ENCODE peak calls at places on chromosome X, in four cellular contexts. N is psoas muscle, L is breast epithelium, O is fibroblast of lung. K is an unnamed sample.
A peak's percentile ranks its signal among the peaks of the same experiment; 100 is the strongest.

GRCh38 chrX:54494970-54495813 is 842 bp downstream of the FGD1 start:
- DNase-seq in N (peak; percentile 29), L (no peak), O (peak; percentile 35), K (peak; percentile 26)

GRCh38 chrX:65750674-65751469 is 83.4 kb downstream of the MSN start:
- DNase-seq in L (no peak), O (no peak), N (no peak), K (no peak)

GRCh38 chrX:46812445-46812844 is 24.4 kb upstream of the RP2 start:
- DNase-seq in L (no peak), O (no peak), N (no peak), K (no peak)

GRCh38 chrX:73214366-73215094 is at the start of gene NAP1L2:
- DNase-seq in L (peak; percentile 26), O (peak; percentile 54), N (peak; percentile 17), K (peak; percentile 7)

GRCh38 chrX:118677318-118677717 is 50.1 kb upstream of the IL13RA1 start:
- DNase-seq in O (no peak), N (no peak), L (no peak), K (no peak)

GRCh38 chrX:126658447-126658846 is 105.8 kb upstream of the DCAF12L1 start:
- DNase-seq in O (peak; percentile 0), N (no peak), L (no peak), K (no peak)

GRCh38 chrX:30141966-30142365 is 73.4 kb upstream of the MAGEB2 start:
- DNase-seq in O (peak; percentile 21), L (no peak), N (no peak), K (peak; percentile 9)

GRCh38 chrX:76253432-76253831 is 80.6 kb downstream of the PBDC1 start:
- DNase-seq in O (peak; percentile 18), L (no peak), N (no peak), K (peak; percentile 3)

GRCh38 chrX:7514871-7515599 is 327.9 kb upstream of the VCX start:
- DNase-seq in O (no peak), L (no peak), N (peak; percentile 12), K (peak; percentile 85)

GRCh38 chrX:109687903-109688302 is 45.2 kb downstream of the ACSL4 start:
- DNase-seq in O (no peak), L (no peak), N (no peak), K (no peak)

GRCh38 chrX:31702208-31702607 is 630.4 kb upstream of the FTHL17 start:
- DNase-seq in L (no peak), N (no peak), O (peak; percentile 26), K (no peak)

GRCh38 chrX:120419465-120419864 is 49.6 kb downstream of the LAMP2 start:
- DNase-seq in L (no peak), O (no peak), N (no peak), K (no peak)

GRCh38 chrX:51336584-51336983 is 4.0 kb downstream of the NUDT10 start:
- DNase-seq in O (peak; percentile 37), L (no peak), N (no peak), K (no peak)

GRCh38 chrX:68307767-68308166 is 125.5 kb downstream of the OPHN1 start:
- DNase-seq in L (no peak), O (peak; percentile 87), N (no peak), K (no peak)

DNA sequence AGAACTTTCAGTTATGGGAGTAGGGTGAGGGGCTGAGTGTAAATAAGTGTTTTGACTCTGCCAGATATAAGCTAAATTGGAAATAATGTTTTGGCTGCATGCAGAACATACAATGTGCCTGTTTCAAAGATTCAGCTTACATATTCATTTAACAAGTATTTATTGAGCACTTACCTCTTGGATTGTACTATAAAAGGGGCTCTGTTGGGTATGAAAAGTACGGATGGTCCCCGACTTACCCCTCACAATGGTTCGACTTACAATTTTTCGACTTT is 799 bp upstream of the AIFM1 start:
- DNase-seq in O (no peak), N (no peak), L (no peak), K (no peak)
- H3K4me3 ChIP-seq in O (peak overlapping the region; percentile 95), N (peak overlapping the region; percentile 77), L (peak overlapping the region; percentile 66), K (peak overlapping the region; percentile 79)

GRCh38 chrX:136879001-136879667 is 1.4 kb downstream of the RBMX start:
- DNase-seq in L (no peak), N (no peak), O (peak; percentile 30), K (no peak)
- H3K36me3 ChIP-seq in L (no peaks in the 10 kb centered on the region), N (no peaks in the 10 kb centered on the region), O (peaks cover 1% of the 10 kb centered on the region), K (peaks cover 56% of the 10 kb centered on the region)

DNA sequence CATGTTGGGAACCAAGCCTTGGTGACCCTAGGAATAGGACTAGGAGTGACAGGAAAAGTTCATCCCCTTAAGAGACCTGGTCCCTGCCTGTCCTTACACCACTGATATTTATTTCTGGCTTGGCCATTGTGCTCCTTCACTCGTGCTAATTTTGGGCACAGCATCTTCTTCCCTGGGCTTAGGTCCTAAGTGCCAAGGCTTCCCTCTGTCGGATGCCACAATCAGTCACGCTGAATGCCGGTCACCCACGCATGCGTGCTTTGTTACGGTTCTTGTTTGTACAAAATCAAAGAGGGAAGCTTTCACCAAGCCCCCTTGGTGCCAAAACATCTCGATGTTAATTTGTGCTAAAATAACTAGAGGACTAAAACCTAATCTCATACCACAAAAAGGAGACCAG is 17.4 kb upstream of the MAP3K15 start:
- DNase-seq in O (no peak), N (no peak), L (no peak), K (no peak)
- H3K4me3 ChIP-seq in O (no peak overlapping the region), N (no peak overlapping the region), L (no peak overlapping the region), K (no peak overlapping the region)

GRCh38 chrX:154436290-154436596 is 711 bp upstream of the GDI1 start:
- DNase-seq in O (no peak), L (no peak), N (no peak), K (no peak)
- H3K36me3 ChIP-seq in O (peaks cover 7% of the 10 kb centered on the region), L (no peaks in the 10 kb centered on the region), N (peaks cover 2% of the 10 kb centered on the region), K (peaks cover 7% of the 10 kb centered on the region)

DNA sequence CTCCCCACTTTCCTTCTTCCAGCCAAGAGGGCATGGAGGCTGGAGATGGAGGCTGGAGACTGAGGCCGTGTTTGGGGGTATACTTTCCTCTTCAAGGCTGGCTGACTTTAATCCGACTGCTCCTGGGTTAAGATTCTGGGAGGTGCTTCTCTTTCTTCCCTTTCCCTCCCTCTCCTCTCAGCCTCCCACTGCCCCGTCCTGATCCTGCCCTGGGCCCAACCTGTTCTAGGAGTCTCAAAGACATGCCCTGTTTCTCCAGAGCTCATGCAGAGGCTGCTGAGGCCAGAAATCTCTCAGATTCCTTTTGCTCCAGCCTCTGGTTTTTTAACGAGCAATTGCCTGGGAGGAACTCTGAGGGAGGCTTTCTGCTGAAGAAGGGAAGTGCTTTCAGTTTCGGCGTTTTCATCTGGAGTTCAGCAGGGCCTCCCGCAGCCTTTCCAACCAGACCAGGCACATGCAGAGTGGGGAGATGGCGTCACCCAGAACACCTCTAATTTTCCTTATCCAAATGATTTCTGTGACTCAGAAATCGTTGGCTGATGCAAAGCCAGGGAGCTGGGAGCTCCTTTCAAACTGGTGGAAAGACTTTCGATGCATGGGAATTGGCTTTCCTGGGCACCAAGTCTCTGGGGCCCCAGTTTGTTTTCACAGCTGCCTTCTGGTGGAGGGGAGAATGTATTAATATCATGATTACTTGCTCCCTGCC is 34.5 kb upstream of the FAM9C start:
- DNase-seq in O (peak; percentile 80), L (no peak), N (peak; percentile 26), K (peak; percentile 75)
- H3K4me3 ChIP-seq in O (no peak overlapping the region), L (no peak overlapping the region), N (no peak overlapping the region), K (peak overlapping the region; percentile 7)

GRCh38 chrX:16136080-16136479 is 12.7 kb downstream of the GRPR start:
- DNase-seq in O (no peak), N (no peak), L (no peak), K (no peak)
- H3K36me3 ChIP-seq in O (no peaks in the 10 kb centered on the region), N (no peaks in the 10 kb centered on the region), L (no peaks in the 10 kb centered on the region), K (no peaks in the 10 kb centered on the region)

GRCh38 chrX:107507744-107508117 is 58.3 kb downstream of the FRMPD3 start:
- DNase-seq in N (no peak), L (no peak), O (no peak), K (no peak)

GRCh38 chrX:107506596-107507031 is 57.2 kb downstream of the FRMPD3 start:
- DNase-seq in L (no peak), O (no peak), N (no peak), K (no peak)

GRCh38 chrX:107508925-107509324 is 59.5 kb downstream of the FRMPD3 start:
- DNase-seq in O (no peak), N (no peak), L (no peak), K (no peak)

GRCh38 chrX:107505223-107505622 is 55.8 kb downstream of the FRMPD3 start:
- DNase-seq in O (no peak), L (no peak), N (no peak), K (no peak)

GRCh38 chrX:107507093-107507743 is 57.8 kb downstream of the FRMPD3 start:
- DNase-seq in N (no peak), L (no peak), O (no peak), K (no peak)
- H3K4me3 ChIP-seq in N (peak overlapping the region; percentile 4), L (peak overlapping the region; percentile 42), O (no peak overlapping the region), K (no peak overlapping the region)